ENCODE peak calls at places on chromosomes 7 and 10, in eight cellular contexts. I is aorta; L is endothelial cell of umbilical vein; Q is K562; A is breast epithelium; V is brain microvascular endothelial cell; E is right atrium auricular region; G is CD4-positive, alpha-beta memory T cell. N is an unnamed sample.

GRCh38 chr10:23343591-23344225 is 889 bp downstream of the C10orf67 start:
- DNase-seq in V (peak), E (no peak), Q (no peak), L (no peak), G (peak), A (no peak), I (peak), N (no peak)

GRCh38 chr7:151679868-151680534 is 160.3 kb upstream of the RHEB start:
- DNase-seq in V (no peak), L (no peak), Q (no peak), E (no peak), I (peak), G (no peak), A (no peak), N (no peak)

GRCh38 chr10:75034131-75034512 is 77.3 kb upstream of the SAMD8 start:
- DNase-seq in V (no peak), E (no peak), Q (no peak), G (no peak), A (no peak), I (no peak), L (no peak), N (no peak)

GRCh38 chr7:2668401-2668800 is 19.6 kb upstream of the AMZ1 start:
- DNase-seq in Q (no peak), G (no peak), E (no peak), L (no peak), A (no peak), V (no peak), I (no peak), N (no peak)

GRCh38 chr10:126842836-126843235 is 62.4 kb upstream of the DOCK1 start:
- DNase-seq in Q (no peak), L (no peak), A (no peak), E (no peak), I (no peak), V (no peak), G (no peak), N (no peak)

GRCh38 chr7:157409149-157409752 is 72.4 kb downstream of the DNAJB6 start:
- DNase-seq in L (no peak), I (peak), E (no peak), Q (no peak), A (no peak), G (no peak), V (no peak), N (no peak)

GRCh38 chr7:151851160-151851751 is 25.7 kb downstream of the PRKAG2 start:
- DNase-seq in L (no peak), I (peak), G (no peak), E (peak), A (peak), Q (no peak), V (no peak), N (no peak)

GRCh38 chr7:99562832-99563231 is 4.4 kb downstream of the ZNF655 start:
- DNase-seq in Q (peak), A (no peak), I (no peak), V (peak), E (no peak), L (peak), G (no peak), N (no peak)

GRCh38 chr10:97525683-97526110 is 27.0 kb downstream of the UBTD1 start:
- DNase-seq in Q (no peak), L (no peak), I (no peak), V (no peak), E (no peak), G (no peak), A (no peak), N (no peak)

GRCh38 chr7:121020652-121021051 is 32.1 kb downstream of the CPED1 start:
- DNase-seq in G (no peak), E (no peak), L (peak), A (no peak), Q (no peak), I (no peak), V (no peak), N (no peak)

GRCh38 chr7:121023189-121023588 is 34.7 kb downstream of the CPED1 start:
- DNase-seq in A (no peak), I (no peak), G (no peak), V (no peak), Q (no peak), E (no peak), L (no peak), N (no peak)

GRCh38 chr7:121019018-121019417 is 30.5 kb downstream of the CPED1 start:
- DNase-seq in I (no peak), A (no peak), G (no peak), L (no peak), Q (no peak), E (no peak), V (peak), N (no peak)

GRCh38 chr7:121020243-121020642 is 31.7 kb downstream of the CPED1 start:
- DNase-seq in E (no peak), G (no peak), Q (no peak), L (no peak), V (no peak), I (no peak), A (no peak), N (no peak)

DNA sequence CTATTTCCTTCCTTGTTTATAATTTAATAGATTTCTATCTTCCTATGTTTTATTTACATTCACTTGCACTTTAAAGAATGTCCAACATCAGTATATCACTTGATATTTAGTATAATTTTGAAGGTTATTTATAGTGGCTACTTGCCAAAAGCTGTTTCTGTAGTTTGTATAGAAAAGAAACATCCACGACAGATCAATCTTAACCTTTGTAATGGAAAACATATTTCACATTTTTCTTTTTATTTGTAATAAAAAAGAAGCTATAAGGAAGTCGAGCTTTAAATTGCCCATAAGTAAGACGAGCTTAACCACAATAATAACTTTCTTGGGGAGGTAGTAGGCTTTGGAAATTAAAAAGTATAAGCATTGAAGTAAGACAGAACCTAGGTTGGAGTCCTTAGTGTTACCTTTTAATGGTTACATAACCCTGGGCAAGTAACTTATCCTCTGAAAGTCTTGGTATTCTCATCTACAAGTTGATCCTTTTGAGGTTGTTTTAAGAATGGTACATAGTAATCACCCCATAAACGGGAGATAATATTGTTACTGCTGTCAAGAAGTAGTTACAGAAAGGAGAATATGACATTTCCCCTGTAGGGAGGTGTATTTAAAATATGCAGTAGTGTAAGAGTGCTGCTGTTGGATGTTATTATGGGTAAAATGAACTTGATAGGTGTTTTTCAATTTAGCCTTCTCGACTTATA is 32.9 kb downstream of the CPED1 start:
- DNase-seq in Q (no peak), E (no peak), L (peak), A (no peak), V (no peak), I (no peak), G (no peak), N (no peak)
- H3K27ac ChIP-seq in Q (peak), E (peak), L (peak), A (peak), V (peak), I (no peak), G (no peak), N (peak)

GRCh38 chr10:110821508-110821907 is 50.2 kb upstream of the PDCD4 start:
- DNase-seq in E (peak), V (no peak), Q (no peak), I (no peak), G (no peak), A (no peak), L (no peak), N (peak)

GRCh38 chr10:110822065-110822707 is 49.5 kb upstream of the PDCD4 start:
- DNase-seq in I (no peak), A (no peak), L (no peak), G (no peak), V (no peak), E (no peak), Q (no peak), N (no peak)

GRCh38 chr10:110818311-110819257 is 53.1 kb upstream of the PDCD4 start:
- DNase-seq in V (no peak), I (no peak), E (no peak), L (no peak), G (no peak), A (peak), Q (no peak), N (no peak)

GRCh38 chr10:110822708-110823291 is 48.9 kb upstream of the PDCD4 start:
- DNase-seq in A (peak), G (no peak), I (no peak), L (no peak), V (no peak), E (no peak), Q (no peak), N (no peak)

GRCh38 chr10:110820321-110820814 is 51.4 kb upstream of the PDCD4 start:
- DNase-seq in A (peak), L (peak), G (no peak), I (peak), E (peak), Q (no peak), V (no peak), N (peak)
- H3K27ac ChIP-seq in A (peak), L (no peak), G (no peak), I (peak), E (peak), Q (no peak), V (no peak), N (peak)

DNA sequence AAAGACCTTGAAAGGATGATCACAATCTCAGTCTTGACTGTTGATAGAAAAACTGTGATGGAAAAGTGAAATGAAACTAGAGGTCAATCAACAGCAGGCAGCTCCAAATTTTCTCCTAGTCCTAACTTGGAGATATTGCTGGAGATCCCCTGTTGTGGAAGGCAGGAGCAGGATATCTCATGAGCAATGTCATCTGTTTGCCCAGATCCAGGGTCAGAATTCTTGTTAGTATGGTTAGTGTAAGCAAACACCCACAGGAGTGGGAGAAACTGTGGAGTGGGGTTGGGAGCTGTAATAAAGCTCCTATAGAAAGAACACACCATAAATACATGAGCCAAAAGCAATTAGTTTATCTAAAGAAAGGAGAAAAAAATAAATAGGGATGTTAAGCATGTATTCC is 169.0 kb downstream of the AKR1D1 start:
- DNase-seq in G (no peak), L (no peak), V (no peak), A (no peak), E (no peak), I (no peak), Q (no peak), N (no peak)
- H3K27ac ChIP-seq in G (no peak), L (no peak), V (no peak), A (no peak), E (no peak), I (no peak), Q (no peak), N (no peak)

GRCh38 chr10:95814011-95814727 is 58.2 kb downstream of the ENTPD1 start:
- DNase-seq in V (peak), G (peak), I (no peak), A (no peak), E (no peak), Q (no peak), L (peak), N (no peak)
- H3K27ac ChIP-seq in V (no peak), G (no peak), I (no peak), A (peak), E (peak), Q (no peak), L (peak), N (peak)

DNA sequence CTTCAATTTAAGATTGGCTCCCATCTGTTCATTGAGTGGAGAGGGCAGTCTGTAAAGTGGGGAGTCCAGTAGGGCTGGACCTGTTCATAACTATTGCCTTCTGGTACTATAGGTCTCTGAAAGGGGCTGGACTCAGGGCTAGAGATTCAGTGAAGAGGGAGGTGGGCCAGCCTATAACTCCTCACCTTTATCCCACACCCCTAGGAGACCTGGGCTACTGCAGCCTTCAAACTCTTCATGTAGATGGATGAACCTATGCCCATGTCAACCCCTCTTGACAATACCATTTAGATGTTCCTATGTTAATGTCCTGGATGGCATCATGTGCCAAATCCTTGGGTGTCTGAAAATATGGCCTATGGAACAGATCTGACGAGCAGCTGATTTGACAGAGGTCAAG is 22.0 kb downstream of the MBL2 start:
- DNase-seq in I (no peak), L (no peak), E (no peak), Q (no peak), V (no peak), A (no peak), G (no peak), N (no peak)
- H3K27ac ChIP-seq in I (no peak), L (no peak), E (no peak), Q (no peak), V (no peak), A (no peak), G (no peak), N (no peak)